ENCODE peak calls at places on chromosomes 12 and 14, in six cellular contexts. One of them, this sample, is unnamed.

GRCh38 chr12:57840701-57841100 is 5.8 kb downstream of the CTDSP2 start:
- DNase-seq in hepatocyte: peak
- DNase-seq in ovary: no peak
- DNase-seq in naive thymus-derived CD8-positive, alpha-beta T cell: no peak
- DNase-seq in NCI-H460: no peak
- DNase-seq in M059J: peak
- DNase-seq in this sample: no peak

GRCh38 chr12:14768823-14769405 is 34.4 kb downstream of the WBP11 start:
- DNase-seq in hepatocyte: peak
- DNase-seq in NCI-H460: no peak
- DNase-seq in ovary: peak
- DNase-seq in naive thymus-derived CD8-positive, alpha-beta T cell: peak
- DNase-seq in M059J: peak
- DNase-seq in this sample: peak

GRCh38 chr14:76456200-76456599 is 80.3 kb downstream of the ESRRB start:
- DNase-seq in naive thymus-derived CD8-positive, alpha-beta T cell: no peak
- DNase-seq in NCI-H460: peak
- DNase-seq in ovary: no peak
- DNase-seq in M059J: peak
- DNase-seq in hepatocyte: peak
- DNase-seq in this sample: no peak

GRCh38 chr12:1792406-1792805 is 28.0 kb upstream of the LRTM2 start:
- DNase-seq in M059J: no peak
- DNase-seq in NCI-H460: no peak
- DNase-seq in ovary: no peak
- DNase-seq in naive thymus-derived CD8-positive, alpha-beta T cell: no peak
- DNase-seq in hepatocyte: no peak
- DNase-seq in this sample: no peak

GRCh38 chr14:30608533-30609006 is 13.5 kb upstream of the SCFD1 start:
- DNase-seq in ovary: no peak
- DNase-seq in NCI-H460: no peak
- DNase-seq in hepatocyte: peak
- DNase-seq in M059J: peak
- DNase-seq in naive thymus-derived CD8-positive, alpha-beta T cell: no peak
- DNase-seq in this sample: no peak

GRCh38 chr12:67484788-67485480 is 163.6 kb upstream of the DYRK2 start:
- DNase-seq in NCI-H460: no peak
- DNase-seq in naive thymus-derived CD8-positive, alpha-beta T cell: no peak
- DNase-seq in hepatocyte: no peak
- DNase-seq in ovary: no peak
- DNase-seq in M059J: peak
- DNase-seq in this sample: no peak

GRCh38 chr14:63875311-63875710 is 22.5 kb downstream of the SYNE2 start:
- DNase-seq in NCI-H460: no peak
- DNase-seq in ovary: no peak
- DNase-seq in hepatocyte: no peak
- DNase-seq in naive thymus-derived CD8-positive, alpha-beta T cell: no peak
- DNase-seq in M059J: peak
- DNase-seq in this sample: no peak

GRCh38 chr14:68210729-68211299 is 391.2 kb downstream of the RAD51B start:
- DNase-seq in NCI-H460: no peak
- DNase-seq in M059J: peak
- DNase-seq in ovary: no peak
- DNase-seq in hepatocyte: peak
- DNase-seq in naive thymus-derived CD8-positive, alpha-beta T cell: peak
- DNase-seq in this sample: peak

GRCh38 chr14:80567905-80568512 is 356.7 kb upstream of the DIO2 start:
- DNase-seq in ovary: no peak
- DNase-seq in naive thymus-derived CD8-positive, alpha-beta T cell: no peak
- DNase-seq in hepatocyte: peak
- DNase-seq in M059J: peak
- DNase-seq in NCI-H460: no peak
- DNase-seq in this sample: no peak

GRCh38 chr12:49763006-49763591 is 21.7 kb downstream of the TMBIM6 start:
- DNase-seq in NCI-H460: peak
- DNase-seq in M059J: peak
- DNase-seq in hepatocyte: peak
- DNase-seq in ovary: peak
- DNase-seq in naive thymus-derived CD8-positive, alpha-beta T cell: peak
- DNase-seq in this sample: peak